ENCODE peak calls at places on chromosome 7, in four cellular contexts. Y is K562, C is HepG2, T is GM12878. X is an unnamed sample.

GRCh38 chr7:137816696-137817320 is 30.0 kb downstream of the DGKI start:
- DNase-seq in T (no peak), C (peak), Y (peak), X (peak)

GRCh38 chr7:107836237-107837144 is 33.5 kb upstream of the SLC26A3 start:
- DNase-seq in C (no peak), T (no peak), Y (peak), X (no peak)

GRCh38 chr7:155296788-155297516 is 726 bp upstream of the INSIG1 start:
- DNase-seq in Y (peak), T (no peak), C (no peak), X (peak)

GRCh38 chr7:5525271-5526189 is 101.9 kb upstream of the TNRC18 start:
- DNase-seq in Y (peak), T (peak), C (peak), X (no peak)

GRCh38 chr7:109532262-109532992 is 962.8 kb downstream of the DNAJB9 start:
- DNase-seq in Y (no peak), C (no peak), T (peak), X (no peak)

GRCh38 chr7:80496586-80496985 is 15.3 kb downstream of the GNAT3 start:
- DNase-seq in C (no peak), T (no peak), Y (no peak), X (no peak)

GRCh38 chr7:116582164-116582732 is 57.4 kb downstream of the CAV1 start:
- DNase-seq in T (no peak), Y (no peak), C (no peak), X (no peak)

GRCh38 chr7:159048656-159049055 is 96.0 kb downstream of the VIPR2 start:
- DNase-seq in T (no peak), Y (no peak), C (no peak), X (no peak)

GRCh38 chr7:120941064-120941463 is 9.5 kb upstream of the ING3 start:
- DNase-seq in T (no peak), Y (peak), C (no peak), X (no peak)

GRCh38 chr7:19001854-19002253 is 115.6 kb downstream of the TWIST1 start:
- DNase-seq in T (no peak), Y (no peak), C (no peak), X (no peak)

GRCh38 chr7:106609416-106609815 is 51.5 kb downstream of the CCDC71L start:
- DNase-seq in C (no peak), T (no peak), Y (no peak), X (no peak)

GRCh38 chr7:144037414-144038096 is 11.2 kb upstream of the OR2A5 start:
- DNase-seq in Y (no peak), T (no peak), C (no peak), X (no peak)

GRCh38 chr7:15399446-15399845 is 162.4 kb downstream of the AGMO start:
- DNase-seq in T (no peak), Y (no peak), C (no peak), X (no peak)

GRCh38 chr7:67913604-67914003 is 917.0 kb downstream of the TYW1 start:
- DNase-seq in Y (no peak), T (no peak), C (no peak), X (no peak)

GRCh38 chr7:3032256-3032655 is 11.4 kb downstream of the CARD11 start:
- DNase-seq in T (no peak), Y (no peak), C (no peak), X (no peak)

GRCh38 chr7:3005257-3005656 is 38.4 kb downstream of the CARD11 start:
- DNase-seq in Y (no peak), C (no peak), T (no peak), X (no peak)

GRCh38 chr7:23011222-23011924 is 2.6 kb downstream of the HYCC1 start:
- DNase-seq in Y (no peak), T (no peak), C (no peak), X (no peak)

GRCh38 chr7:46603296-46603701 is 682.2 kb upstream of the IGFBP3 start:
- DNase-seq in Y (no peak), C (no peak), T (no peak), X (no peak)

GRCh38 chr7:158751743-158752142 is 47.1 kb upstream of the NCAPG2 start:
- DNase-seq in C (no peak), T (no peak), Y (peak), X (no peak)

GRCh38 chr7:83077328-83077727 is 85.4 kb downstream of the PCLO start:
- DNase-seq in C (no peak), Y (no peak), T (no peak), X (no peak)

GRCh38 chr7:124085168-124085567 is 52.3 kb upstream of the TMEM229A start:
- DNase-seq in C (no peak), Y (no peak), T (no peak), X (no peak)

GRCh38 chr7:70289067-70289466 is 690.8 kb downstream of the AUTS2 start:
- DNase-seq in T (no peak), C (no peak), Y (no peak), X (no peak)

GRCh38 chr7:157054927-157055326 is 44.5 kb upstream of the MNX1 start:
- DNase-seq in Y (no peak), T (no peak), C (no peak), X (no peak)

GRCh38 chr7:94980418-94981142 is 73.2 kb downstream of the PPP1R9A start:
- DNase-seq in Y (no peak), T (no peak), C (peak), X (no peak)

GRCh38 chr7:155431231-155431630 is 26.7 kb upstream of the EN2 start:
- DNase-seq in C (no peak), T (no peak), Y (no peak), X (no peak)

GRCh38 chr7:50307368-50308012 is 3.0 kb downstream of the IKZF1 start:
- DNase-seq in Y (peak), T (no peak), C (no peak), X (no peak)

GRCh38 chr7:128172151-128172550 is 68.9 kb upstream of the LEP start:
- DNase-seq in C (no peak), T (no peak), Y (no peak), X (no peak)

GRCh38 chr7:29976673-29977072 is 12.9 kb downstream of the SCRN1 start:
- DNase-seq in C (no peak), Y (no peak), T (no peak), X (no peak)

GRCh38 chr7:64946772-64947171 is 43.7 kb downstream of the ZNF273 start:
- DNase-seq in C (peak), T (no peak), Y (peak), X (peak)

GRCh38 chr7:64947252-64948000 is 43.4 kb downstream of the ZNF117 start:
- DNase-seq in Y (no peak), T (no peak), C (no peak), X (peak)

GRCh38 chr7:64945481-64945756 is 42.3 kb downstream of the ZNF273 start:
- DNase-seq in C (no peak), Y (no peak), T (no peak), X (no peak)

GRCh38 chr7:64945776-64946175 is 42.7 kb downstream of the ZNF273 start:
- DNase-seq in Y (peak), T (no peak), C (no peak), X (no peak)

GRCh38 chr7:64951250-64951848 is 39.5 kb downstream of the ZNF117 start:
- DNase-seq in C (peak), T (peak), Y (peak), X (no peak)
- TF ChIP-seq ETV6 in C (no peak), T (no peak), Y (no peak), X (no peak)

DNA sequence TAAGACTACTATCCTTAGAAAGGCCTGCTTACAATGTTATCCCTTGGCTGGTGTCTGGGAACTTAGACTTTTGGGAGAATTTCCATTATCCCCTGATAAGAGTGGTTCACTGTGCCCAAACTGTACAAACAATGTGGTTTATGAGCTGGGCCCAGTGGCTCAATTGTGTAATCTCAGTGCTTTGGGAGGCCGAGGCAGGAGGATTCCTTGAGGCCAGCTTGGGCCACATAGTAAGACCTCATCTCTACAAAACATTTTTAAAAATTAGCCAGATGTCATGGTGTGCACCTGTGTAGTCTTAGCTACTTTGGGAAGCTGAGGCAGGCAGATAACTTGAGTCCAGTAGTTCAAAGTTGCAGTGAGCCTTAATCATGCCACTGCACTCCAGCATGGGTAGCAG is 21.5 kb downstream of the PTPN12 start:
- DNase-seq in Y (no peak), T (no peak), C (no peak), X (no peak)
- TF ChIP-seq ETV6 in Y (no peak), T (no peak), C (no peak), X (no peak)

DNA sequence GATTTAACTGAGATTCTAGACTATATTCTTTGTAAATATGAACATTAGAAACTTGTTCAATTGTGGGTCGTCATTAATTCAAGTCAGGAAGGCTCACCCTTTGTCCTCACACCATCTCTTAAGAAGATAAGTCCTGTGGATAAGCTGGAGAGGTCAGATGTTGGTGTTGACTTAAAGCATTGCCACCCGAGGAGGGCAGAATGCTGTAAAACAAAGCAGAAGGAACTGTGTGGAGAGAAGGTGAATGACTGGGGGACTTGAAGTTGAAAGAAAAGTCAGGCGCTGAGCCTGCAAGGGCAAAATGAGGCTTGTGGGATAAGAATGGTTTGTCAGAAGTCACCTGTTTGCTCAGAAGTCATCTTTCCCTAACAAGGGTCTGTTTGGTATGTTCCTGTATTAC is 9.1 kb downstream of the RPA3 start:
- DNase-seq in C (no peak), T (no peak), Y (no peak), X (no peak)
- TF ChIP-seq ETV6 in C (no peak), T (no peak), Y (no peak), X (no peak)

DNA sequence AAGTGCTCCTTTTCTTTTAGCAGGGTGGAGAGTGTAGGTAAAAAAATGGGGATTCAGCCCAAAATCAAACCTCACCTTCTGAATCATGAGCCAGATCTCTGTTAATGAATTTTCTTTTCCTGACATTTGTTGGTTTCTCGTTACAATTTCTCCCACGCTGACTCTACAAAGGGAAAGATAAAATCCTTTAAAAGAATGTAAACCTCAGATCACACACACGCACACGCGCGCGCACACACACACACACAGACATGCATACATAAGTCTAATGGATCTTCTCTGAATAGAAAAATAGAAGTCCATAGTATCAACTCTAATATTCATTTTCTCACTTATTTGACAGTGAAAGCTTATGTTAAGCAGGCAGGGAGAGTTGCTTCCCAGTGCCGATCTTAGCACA is 1.5 kb downstream of the ETV1 start:
- DNase-seq in C (no peak), T (no peak), Y (peak), X (no peak)
- TF ChIP-seq ETV6 in C (no peak), T (no peak), Y (no peak), X (no peak)

DNA sequence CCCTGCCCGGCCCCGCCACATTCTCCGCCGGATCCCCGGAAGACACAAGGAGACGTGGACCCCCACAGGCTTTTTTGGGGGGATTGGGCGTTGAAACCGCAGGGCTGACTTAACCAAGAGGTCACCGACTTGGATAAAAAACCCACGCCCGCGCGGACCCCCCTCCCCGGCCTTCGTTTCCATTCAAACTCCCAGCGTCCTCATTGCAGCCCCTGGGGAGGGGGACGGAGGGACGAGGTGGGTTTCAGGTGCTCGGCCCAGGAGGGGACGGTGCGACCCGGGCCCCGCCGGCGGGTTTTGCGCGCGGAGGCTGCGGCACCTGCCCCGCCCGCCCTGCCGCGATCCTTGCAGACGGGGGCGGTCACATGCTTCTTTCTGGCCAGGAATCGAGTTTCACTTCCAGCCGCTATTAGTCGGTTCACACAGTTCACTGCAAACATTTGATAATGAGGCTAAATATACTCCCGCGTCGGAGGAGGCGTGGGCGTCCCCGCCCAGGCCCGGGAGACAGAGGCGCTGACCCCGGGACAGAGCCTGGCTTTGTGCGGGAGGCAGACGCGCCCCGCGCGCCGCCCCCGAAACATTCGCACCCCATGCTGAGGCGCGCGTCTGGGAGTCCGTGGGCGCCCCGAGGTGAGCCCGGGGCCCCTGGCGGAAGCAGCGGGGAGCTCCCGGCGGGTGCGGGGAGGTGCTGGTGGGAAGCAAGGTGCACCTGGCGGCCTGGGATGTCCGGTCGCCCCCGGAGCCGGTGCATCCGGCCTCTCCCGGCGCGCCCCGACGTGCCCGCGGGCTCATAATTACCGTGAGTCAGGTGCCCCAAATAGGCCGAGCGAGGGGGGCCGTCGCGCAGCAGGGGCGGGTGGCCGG is 2.7 kb upstream of the PDGFA start:
- DNase-seq in T (peak), Y (peak), C (no peak), X (peak)
- TF ChIP-seq ETV6 in T (peak), Y (no peak), C (no peak), X (peak)

X was measured in WTC11.